ENCODE peak calls at places on chromosomes 6 and 20, in four cellular contexts. Z is right cardiac atrium, L is GM19239, U is lung microvascular endothelial cell. K is an unnamed sample.

GRCh38 chr6:138654715-138655634 is 118.6 kb upstream of the CCDC28A start:
- DNase-seq in Z (no peak), L (peak), U (peak), K (no peak)

GRCh38 chr20:57425150-57426013 is 34.2 kb downstream of the RBM38 start:
- DNase-seq in Z (peak), L (no peak), U (no peak), K (no peak)

GRCh38 chr20:57880155-57880648 is 170.4 kb upstream of the PMEPA1 start:
- DNase-seq in Z (no peak), L (no peak), U (no peak), K (peak)

GRCh38 chr6:134352786-134353480 is 35.0 kb upstream of the SGK1 start:
- DNase-seq in Z (no peak), L (no peak), U (peak), K (no peak)

GRCh38 chr6:131250121-131250520 is 114.9 kb downstream of the AKAP7 start:
- DNase-seq in Z (peak), L (peak), U (peak), K (no peak)

GRCh38 chr6:15250440-15251168 is 4.7 kb downstream of the JARID2 start:
- DNase-seq in Z (no peak), L (no peak), U (no peak), K (no peak)

GRCh38 chr20:36391456-36391855 is 85.3 kb downstream of the DLGAP4 start:
- DNase-seq in Z (no peak), L (no peak), U (peak), K (no peak)

GRCh38 chr20:51651921-51652549 is 109.5 kb upstream of the NFATC2 start:
- DNase-seq in Z (no peak), L (no peak), U (peak), K (no peak)

GRCh38 chr20:38748863-38749153 is 548 bp downstream of the ACTR5 start:
- DNase-seq in Z (no peak), L (no peak), U (no peak), K (no peak)

GRCh38 chr20:51631011-51631950 is 88.8 kb upstream of the NFATC2 start:
- DNase-seq in Z (peak), L (no peak), U (peak), K (no peak)

GRCh38 chr6:54921891-54922290 is 75.3 kb downstream of the FAM83B start:
- DNase-seq in Z (no peak), L (no peak), U (no peak), K (no peak)

GRCh38 chr6:72238900-72239299 is 352.6 kb downstream of the RIMS1 start:
- DNase-seq in Z (no peak), L (no peak), U (no peak), K (no peak)

GRCh38 chr20:59643616-59644061 is 39.3 kb downstream of the PHACTR3 start:
- DNase-seq in Z (no peak), L (no peak), U (no peak), K (no peak)

GRCh38 chr20:51318058-51318960 is 224.2 kb downstream of the NFATC2 start:
- DNase-seq in Z (peak), L (no peak), U (peak), K (no peak)

GRCh38 chr20:19265646-19266374 is 53.4 kb downstream of the SLC24A3 start:
- DNase-seq in Z (no peak), L (peak), U (no peak), K (no peak)

GRCh38 chr20:62239278-62239879 is 1.1 kb downstream of the OSBPL2 start:
- DNase-seq in Z (no peak), L (no peak), U (no peak), K (peak)

GRCh38 chr6:105795913-105796517 is 290.1 kb upstream of the PRDM1 start:
- DNase-seq in Z (no peak), L (no peak), U (no peak), K (no peak)

GRCh38 chr6:20334334-20334733 is 67.3 kb upstream of the E2F3 start:
- DNase-seq in Z (peak), L (no peak), U (no peak), K (no peak)

GRCh38 chr6:33112148-33112547 is 36.4 kb downstream of the HLA-DPB1 start:
- DNase-seq in Z (no peak), L (peak), U (peak), K (no peak)

GRCh38 chr6:149340200-149340599 is 22.7 kb downstream of the TAB2 start:
- DNase-seq in Z (no peak), L (no peak), U (no peak), K (no peak)

GRCh38 chr20:2865630-2866029 is 7.7 kb upstream of the PTPRA start:
- DNase-seq in Z (no peak), L (no peak), U (no peak), K (no peak)

GRCh38 chr20:24002896-24003295 is 14.3 kb upstream of the GGTLC1 start:
- DNase-seq in Z (no peak), L (no peak), U (no peak), K (no peak)

GRCh38 chr6:130282234-130282995 is 59.7 kb upstream of the SAMD3 start:
- DNase-seq in Z (no peak), L (no peak), U (peak), K (no peak)

GRCh38 chr6:41040101-41040910 is 1.3 kb upstream of the UNC5CL start:
- DNase-seq in Z (no peak), L (peak), U (peak), K (no peak)

GRCh38 chr20:36105731-36106226 is 48.8 kb upstream of the EPB41L1 start:
- DNase-seq in Z (no peak), L (no peak), U (no peak), K (no peak)

GRCh38 chr6:134774244-134774643 is 175.7 kb downstream of the ALDH8A1 start:
- DNase-seq in Z (no peak), L (no peak), U (peak), K (no peak)

GRCh38 chr6:80872194-80872950 is 765.9 kb downstream of the BCKDHB start:
- DNase-seq in Z (no peak), L (no peak), U (no peak), K (no peak)

GRCh38 chr6:16472349-16473069 is 234.1 kb downstream of the GMPR start:
- DNase-seq in Z (no peak), L (no peak), U (peak), K (no peak)

GRCh38 chr6:56710967-56711366 is 68.3 kb upstream of the DST start:
- DNase-seq in Z (no peak), L (no peak), U (no peak), K (no peak)

GRCh38 chr6:154602708-154603107 is 92.2 kb upstream of the CNKSR3 start:
- DNase-seq in Z (no peak), L (no peak), U (no peak), K (no peak)

GRCh38 chr20:36102306-36102705 is 52.2 kb upstream of the EPB41L1 start:
- DNase-seq in Z (no peak), L (no peak), U (no peak), K (no peak)

GRCh38 chr20:2402271-2402980 is 21.7 kb downstream of the TGM6 start:
- DNase-seq in Z (no peak), L (no peak), U (peak), K (no peak)

GRCh38 chr6:33988121-33989015 is 157.5 kb downstream of the GRM4 start:
- DNase-seq in Z (no peak), L (no peak), U (no peak), K (peak)

GRCh38 chr6:16754864-16755263 is 6.4 kb downstream of the ATXN1 start:
- DNase-seq in Z (no peak), L (no peak), U (no peak), K (no peak)

GRCh38 chr6:40960784-40961430 is 78.1 kb downstream of the UNC5CL start:
- DNase-seq in Z (no peak), L (no peak), U (no peak), K (no peak)

GRCh38 chr6:100269189-100269588 is 195.5 kb downstream of the SIM1 start:
- DNase-seq in Z (no peak), L (no peak), U (peak), K (no peak)

GRCh38 chr6:37827603-37828265 is 8.2 kb downstream of the ZFAND3 start:
- DNase-seq in Z (no peak), L (no peak), U (no peak), K (no peak)

GRCh38 chr20:24617080-24617432 is 147.6 kb downstream of the SYNDIG1 start:
- DNase-seq in Z (no peak), L (no peak), U (no peak), K (no peak)

GRCh38 chr6:16238057-16238657 is at the start of gene GMPR:
- DNase-seq in Z (peak), L (peak), U (peak), K (peak)

K was measured in type B pancreatic cell.